ENCODE peak calls at places on chromosomes 13 and 19, in ten cellular contexts. O is mucosa of descending colon; I is NCI-H2081; Q is nucleus accumbens; B is neural crest cell; Y is OCI-M1; H is naive thymus-derived CD8-positive, alpha-beta T cell; M is HTR-8/SVneo; C is activated naive CD4-positive, alpha-beta T cell treated with anti-CD3 and anti-CD28 coated beads, Interleukin-2, amount 50 U/mL, for 72 hours; D is LoVo. F is an unnamed sample.

GRCh38 chr19:11090264-11091032 is 1.2 kb downstream of the LDLR start:
- DNase-seq in O (peak), C (peak), D (peak), H (peak), I (peak), Y (peak), B (peak), Q (peak), M (peak), F (peak)

GRCh38 chr19:17673937-17674799 is 14.0 kb downstream of the UNC13A start:
- DNase-seq in I (no peak), C (no peak), M (no peak), Y (no peak), B (no peak), Q (no peak), O (no peak), H (no peak), D (no peak), F (no peak)

GRCh38 chr19:53868091-53868891 is 608 bp downstream of the MYADM start:
- DNase-seq in Q (peak), B (no peak), Y (peak), C (peak), H (peak), I (no peak), M (peak), D (no peak), O (peak), F (peak)

GRCh38 chr19:41373993-41374392 is 2.3 kb upstream of the TMEM91 start:
- DNase-seq in B (no peak), M (peak), D (no peak), C (no peak), Y (no peak), O (peak), I (peak), H (no peak), Q (peak), F (peak)

GRCh38 chr19:46979103-46979769 is 40.4 kb upstream of the NPAS1 start:
- DNase-seq in H (no peak), Y (no peak), B (no peak), D (no peak), I (no peak), Q (no peak), M (no peak), C (no peak), O (no peak), F (no peak)

GRCh38 chr19:10269333-10270179 is 1.4 kb upstream of the ICAM1 start:
- DNase-seq in B (peak), C (peak), D (peak), H (peak), M (peak), O (peak), Y (peak), I (peak), Q (peak), F (peak)

GRCh38 chr13:20035130-20035529 is 76.6 kb downstream of the ZMYM2 start:
- DNase-seq in D (no peak), H (no peak), C (no peak), Y (no peak), M (no peak), I (no peak), Q (no peak), O (no peak), B (no peak), F (no peak)

GRCh38 chr13:66237411-66238062 is 992.6 kb downstream of the PCDH9 start:
- DNase-seq in Y (no peak), B (no peak), C (no peak), I (no peak), M (no peak), O (no peak), H (no peak), D (no peak), Q (no peak), F (no peak)

GRCh38 chr13:110993788-110994187 is 78.9 kb upstream of the ANKRD10 start:
- DNase-seq in H (no peak), M (no peak), Y (no peak), D (no peak), Q (no peak), B (no peak), O (no peak), I (no peak), C (no peak), F (no peak)

GRCh38 chr13:31000889-31001288 is 68.4 kb downstream of the TEX26 start:
- DNase-seq in C (no peak), Y (no peak), Q (no peak), I (no peak), D (no peak), M (no peak), B (no peak), H (no peak), O (no peak), F (no peak)

GRCh38 chr13:97889803-97890202 is 63.7 kb upstream of the IPO5 start:
- DNase-seq in O (no peak), I (no peak), C (no peak), B (no peak), Q (no peak), Y (peak), D (no peak), M (no peak), H (no peak), F (peak)

GRCh38 chr13:59743195-59743594 is 420.5 kb downstream of the DIAPH3 start:
- DNase-seq in D (no peak), M (no peak), C (no peak), O (no peak), Q (no peak), B (no peak), H (no peak), I (no peak), Y (peak), F (no peak)